ENCODE peak calls at places on chromosomes 2 and 18, in six cellular contexts. M is A549, X is endothelial cell of umbilical vein, Q is HepG2, I is K562, Z is GM12878. E is an unnamed sample.

GRCh38 chr2:131580187-131580586 is 52.5 kb downstream of the CCDC74A start:
- DNase-seq in M (peak), X (no peak), Q (no peak), I (peak), Z (no peak), E (no peak)

GRCh38 chr18:49041677-49042570 is 91.2 kb upstream of the SMAD7 start:
- DNase-seq in M (peak), X (peak), Q (peak), I (no peak), Z (no peak), E (peak)

GRCh38 chr2:152715854-152716428 is 1.3 kb downstream of the PRPF40A start:
- DNase-seq in M (peak), X (peak), Q (peak), I (no peak), Z (no peak), E (peak)

GRCh38 chr2:95231723-95232122 is 24.4 kb downstream of the ZNF892 start:
- DNase-seq in M (peak), X (peak), Q (peak), I (peak), Z (no peak), E (peak)

GRCh38 chr2:11213090-11213638 is 57.9 kb downstream of the SLC66A3 start:
- DNase-seq in M (no peak), X (no peak), Q (no peak), I (no peak), Z (no peak), E (no peak)

GRCh38 chr2:161139098-161139987 is 20.9 kb upstream of the TANK start:
- DNase-seq in M (no peak), X (peak), Q (no peak), I (no peak), Z (no peak), E (peak)

GRCh38 chr2:2881507-2881906 is 496.1 kb downstream of the EIPR1 start:
- DNase-seq in M (no peak), X (no peak), Q (no peak), I (no peak), Z (no peak), E (no peak)

GRCh38 chr2:206173147-206173546 is 13.5 kb downstream of the EEF1B2 start:
- DNase-seq in M (no peak), X (no peak), Q (no peak), I (no peak), Z (no peak), E (no peak)

GRCh38 chr2:27428978-27429541 is 629 bp downstream of the NRBP1 start:
- DNase-seq in M (peak), X (peak), Q (peak), I (peak), Z (no peak), E (peak)

GRCh38 chr18:51884039-51884438 is 456.0 kb upstream of the DCC start:
- DNase-seq in M (no peak), X (no peak), Q (no peak), I (no peak), Z (no peak), E (no peak)

GRCh38 chr2:10813085-10813748 is 632 bp upstream of the PDIA6 start:
- DNase-seq in M (no peak), X (no peak), Q (no peak), I (no peak), Z (no peak), E (no peak)

GRCh38 chr2:48906640-48907039 is 151.1 kb upstream of the LHCGR start:
- DNase-seq in M (no peak), X (no peak), Q (no peak), I (no peak), Z (no peak), E (no peak)

GRCh38 chr2:48915884-48916283 is 160.4 kb upstream of the LHCGR start:
- DNase-seq in M (no peak), X (no peak), Q (no peak), I (no peak), Z (no peak), E (no peak)

GRCh38 chr2:48915227-48915626 is 159.7 kb upstream of the LHCGR start:
- DNase-seq in M (no peak), X (no peak), Q (no peak), I (no peak), Z (no peak), E (no peak)

GRCh38 chr2:48914477-48915077 is 159.1 kb upstream of the LHCGR start:
- DNase-seq in M (no peak), X (no peak), Q (no peak), I (no peak), Z (no peak), E (peak)

DNA sequence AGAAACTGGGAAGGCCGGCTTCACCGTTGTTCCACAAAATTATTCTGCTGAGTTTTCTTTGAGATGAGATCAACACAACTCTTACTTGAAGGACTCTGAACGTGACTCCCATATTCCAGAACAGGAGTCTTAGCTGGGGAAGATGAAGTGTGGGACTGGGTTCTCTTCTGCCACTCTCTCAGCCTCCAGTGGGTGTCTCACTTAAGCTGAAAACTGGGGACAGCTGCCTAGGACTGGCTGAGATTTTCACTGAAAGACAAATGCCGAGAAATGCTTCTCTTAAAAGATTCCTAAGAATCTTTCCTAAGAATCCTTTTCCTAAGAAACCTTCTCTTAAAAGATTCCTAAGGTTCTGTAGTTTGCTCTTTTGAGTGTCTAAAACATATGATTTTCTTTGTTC is 156.6 kb upstream of the LHCGR start:
- DNase-seq in M (peak), X (no peak), Q (no peak), I (no peak), Z (no peak), E (no peak)
- TF ChIP-seq CTCF in M (no peak), X (no peak), Q (peak), I (no peak), Z (no peak), E (no peak)

GRCh38 chr18:58541137-58541788 is 87.6 kb downstream of the ALPK2 start:
- DNase-seq in M (peak), X (no peak), Q (no peak), I (peak), Z (no peak), E (peak)
- TF ChIP-seq MYC in M (no peak), X (no peak), Q (no peak), I (no peak), Z (no peak), E (no peak)

GRCh38 chr2:228847684-228848083 is 423.4 kb downstream of the PID1 start:
- DNase-seq in M (no peak), X (no peak), Q (no peak), I (no peak), Z (no peak), E (no peak)
- TF ChIP-seq CTCF in M (no peak), X (no peak), Q (no peak), I (no peak), Z (no peak), E (no peak)

GRCh38 chr2:203763425-203764272 is 57.2 kb downstream of the CD28 start:
- DNase-seq in M (no peak), X (no peak), Q (no peak), I (no peak), Z (no peak), E (no peak)
- TF ChIP-seq MYC in M (no peak), X (no peak), Q (no peak), I (no peak), Z (no peak), E (no peak)

GRCh38 chr18:8479826-8480225 is 129.4 kb upstream of the RAB12 start:
- DNase-seq in M (no peak), X (no peak), Q (no peak), I (no peak), Z (no peak), E (no peak)

GRCh38 chr18:8478166-8478967 is 130.9 kb upstream of the RAB12 start:
- DNase-seq in M (peak), X (peak), Q (peak), I (peak), Z (no peak), E (peak)

GRCh38 chr18:8477615-8478014 is 131.6 kb upstream of the RAB12 start:
- DNase-seq in M (no peak), X (no peak), Q (no peak), I (no peak), Z (no peak), E (no peak)

GRCh38 chr18:8480506-8481328 is 128.5 kb upstream of the RAB12 start:
- DNase-seq in M (peak), X (peak), Q (peak), I (no peak), Z (no peak), E (peak)

GRCh38 chr18:8478968-8479370 is 130.3 kb upstream of the RAB12 start:
- DNase-seq in M (no peak), X (no peak), Q (no peak), I (no peak), Z (no peak), E (no peak)
- TF ChIP-seq CTCF in M (no peak), X (no peak), Q (no peak), I (no peak), Z (no peak), E (no peak)

GRCh38 chr2:240459401-240460242 is 24.2 kb downstream of the GPC1 start:
- DNase-seq in M (no peak), X (no peak), Q (no peak), I (no peak), Z (no peak), E (no peak)
- TF ChIP-seq MYC in M (no peak), X (no peak), Q (no peak), I (no peak), Z (no peak), E (no peak)

GRCh38 chr18:30971338-30971956 is 71.1 kb downstream of the DSC3 start:
- DNase-seq in M (peak), X (peak), Q (peak), I (peak), Z (no peak), E (peak)
- TF ChIP-seq CTCF in M (peak), X (peak), Q (peak), I (peak), Z (peak), E (peak)

E was measured in NB4.